ENCODE peak calls at places on chromosomes 7 and 10, in four cellular contexts. S, W, R and J are unnamed samples.

GRCh38 chr10:61846370-61847031 is 55.0 kb upstream of the ARID5B start:
- DNase-seq in S (no peak), W (no peak), R (no peak), J (no peak)

GRCh38 chr7:20229652-20230500 is 12.7 kb upstream of the MACC1 start:
- DNase-seq in S (peak), W (no peak), R (peak), J (peak)

GRCh38 chr7:110358028-110358427 is 732.9 kb upstream of the LRRN3 start:
- DNase-seq in S (peak), W (no peak), R (no peak), J (peak)

GRCh38 chr7:132464740-132465139 is 111.5 kb downstream of the PLXNA4 start:
- DNase-seq in S (no peak), W (no peak), R (no peak), J (no peak)

GRCh38 chr7:155884225-155885161 is 72.2 kb upstream of the SHH start:
- DNase-seq in S (no peak), W (no peak), R (no peak), J (no peak)

GRCh38 chr10:60985946-60986345 is 42.0 kb upstream of the RHOBTB1 start:
- DNase-seq in S (no peak), W (no peak), R (no peak), J (no peak)

GRCh38 chr10:94092848-94093247 is 99.1 kb downstream of the PLCE1 start:
- DNase-seq in S (no peak), W (no peak), R (no peak), J (peak)

GRCh38 chr7:34165927-34166550 is 260.7 kb downstream of the BMPER start:
- DNase-seq in S (peak), W (no peak), R (peak), J (peak)

GRCh38 chr10:114396455-114396854 is 7.8 kb downstream of the AFAP1L2 start:
- DNase-seq in S (no peak), W (no peak), R (no peak), J (no peak)

GRCh38 chr7:90155206-90155605 is 937 bp downstream of the STEAP1 start:
- DNase-seq in S (no peak), W (no peak), R (no peak), J (no peak)

GRCh38 chr7:158614695-158615094 is 27.1 kb upstream of the PTPRN2 start:
- DNase-seq in S (no peak), W (no peak), R (no peak), J (peak)

GRCh38 chr7:90816511-90817142 is 220.5 kb downstream of the CDK14 start:
- DNase-seq in S (peak), W (peak), R (no peak), J (peak)

GRCh38 chr10:11443468-11444147 is 167.8 kb downstream of the USP6NL start:
- DNase-seq in S (no peak), W (no peak), R (no peak), J (no peak)

GRCh38 chr10:71367279-71367678 is 29.4 kb upstream of the CDH23 start:
- DNase-seq in S (no peak), W (no peak), R (no peak), J (no peak)

GRCh38 chr7:101216001-101216859 is 1.2 kb downstream of the PLOD3 start:
- DNase-seq in S (no peak), W (no peak), R (peak), J (peak)

GRCh38 chr7:119620769-119621168 is 652.2 kb upstream of the KCND2 start:
- DNase-seq in S (no peak), W (no peak), R (no peak), J (no peak)

GRCh38 chr10:110641256-110641655 is 2.9 kb upstream of the RBM20 start:
- DNase-seq in S (peak), W (no peak), R (peak), J (peak)

GRCh38 chr10:133481086-133481643 is 27.4 kb downstream of the SCART1 start:
- DNase-seq in S (no peak), W (no peak), R (no peak), J (no peak)

GRCh38 chr10:31754803-31755624 is 173.6 kb downstream of the ARHGAP12 start:
- DNase-seq in S (peak), W (no peak), R (no peak), J (no peak)

GRCh38 chr7:45882465-45882810 is 5.8 kb upstream of the IGFBP1 start:
- DNase-seq in S (no peak), W (no peak), R (no peak), J (no peak)

GRCh38 chr10:43689618-43689954 is 40.9 kb upstream of the ZNF32 start:
- DNase-seq in S (peak), W (no peak), R (peak), J (no peak)
- TF ChIP-seq ELK1 in S (no peak), W (no peak), R (no peak), J (no peak)

GRCh38 chr10:87916515-87916914 is 53.1 kb downstream of the PTEN start:
- DNase-seq in S (no peak), W (no peak), R (peak), J (no peak)
- TF ChIP-seq ELK1 in S (no peak), W (no peak), R (no peak), J (no peak)

GRCh38 chr7:152052772-152053171 is 27.3 kb downstream of the GALNT11 start:
- DNase-seq in S (no peak), W (no peak), R (no peak), J (no peak)

GRCh38 chr7:152051968-152052367 is 26.5 kb downstream of the GALNT11 start:
- DNase-seq in S (no peak), W (no peak), R (no peak), J (no peak)

GRCh38 chr7:152048051-152048450 is 22.6 kb downstream of the GALNT11 start:
- DNase-seq in S (no peak), W (no peak), R (no peak), J (no peak)

GRCh38 chr7:152046531-152046930 is 21.1 kb downstream of the GALNT11 start:
- DNase-seq in S (no peak), W (no peak), R (no peak), J (no peak)

DNA sequence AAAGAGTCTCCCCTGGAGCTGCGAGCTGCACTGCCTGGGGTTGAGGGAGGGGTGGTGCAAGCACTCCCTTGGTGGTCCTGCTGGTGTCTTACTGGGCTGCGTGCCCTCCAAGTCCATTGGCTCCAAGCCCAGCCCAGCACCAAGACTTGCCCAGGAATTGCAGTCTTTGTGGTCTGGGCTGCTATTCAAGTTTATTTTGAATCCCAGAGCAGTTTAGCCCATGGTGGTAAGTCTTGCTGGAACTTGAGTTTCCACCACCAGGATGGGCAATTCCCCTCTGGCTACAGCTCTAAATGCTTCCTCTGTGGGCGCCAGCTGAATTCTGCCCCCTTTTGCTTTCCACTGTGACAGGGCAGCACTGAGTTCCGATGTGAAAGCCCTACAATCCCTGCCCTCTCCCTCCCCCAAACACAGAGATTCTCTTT is 25.1 kb downstream of the GALNT11 start:
- DNase-seq in S (no peak), W (no peak), R (no peak), J (peak)
- TF ChIP-seq ELK1 in S (no peak), W (no peak), R (no peak), J (no peak)

GRCh38 chr10:21969326-21970287 is 33.9 kb downstream of the DNAJC1 start:
- DNase-seq in S (no peak), W (no peak), R (no peak), J (peak)
- TF ChIP-seq ELK1 in S (no peak), W (no peak), R (no peak), J (no peak)

GRCh38 chr7:55237156-55237721 is 127.9 kb upstream of the LANCL2 start:
- DNase-seq in S (no peak), W (no peak), R (no peak), J (no peak)

GRCh38 chr7:55234408-55234807 is 130.7 kb upstream of the LANCL2 start:
- DNase-seq in S (no peak), W (no peak), R (no peak), J (no peak)

GRCh38 chr7:55236454-55236853 is 128.7 kb upstream of the LANCL2 start:
- DNase-seq in S (no peak), W (no peak), R (no peak), J (no peak)

GRCh38 chr7:55233001-55233400 is 132.1 kb upstream of the LANCL2 start:
- DNase-seq in S (no peak), W (no peak), R (no peak), J (no peak)

GRCh38 chr7:55235115-55235514 is 130.0 kb upstream of the LANCL2 start:
- DNase-seq in S (no peak), W (no peak), R (no peak), J (no peak)
- TF ChIP-seq ELK1 in S (no peak), W (no peak), R (no peak), J (no peak)

GRCh38 chr7:114212753-114213439 is 201.7 kb upstream of the FOXP2 start:
- DNase-seq in S (no peak), W (no peak), R (no peak), J (no peak)

GRCh38 chr7:114214454-114214853 is 200.2 kb upstream of the FOXP2 start:
- DNase-seq in S (no peak), W (no peak), R (no peak), J (no peak)

GRCh38 chr7:114206688-114207087 is 207.9 kb upstream of the FOXP2 start:
- DNase-seq in S (no peak), W (no peak), R (no peak), J (no peak)

DNA sequence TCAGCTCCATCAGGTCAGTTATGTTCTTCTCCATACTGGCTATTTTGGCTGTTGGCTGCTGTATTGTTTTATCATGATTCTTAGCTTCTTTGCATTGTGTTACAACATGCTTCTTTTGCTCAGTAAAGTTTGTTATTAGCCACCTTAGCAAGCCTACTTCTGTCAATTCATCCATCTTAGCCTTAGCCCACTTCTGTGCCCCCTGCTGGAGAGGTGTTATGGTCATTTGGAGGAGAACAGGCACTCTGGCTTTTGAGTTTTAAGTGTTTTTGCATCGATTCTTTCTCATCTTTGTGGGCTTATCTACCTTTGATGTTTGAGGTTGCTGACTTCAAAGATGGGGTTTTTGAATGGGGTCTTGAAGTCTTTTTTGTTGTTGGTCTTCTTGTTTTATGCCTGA is 204.6 kb upstream of the FOXP2 start:
- DNase-seq in S (no peak), W (no peak), R (no peak), J (no peak)
- TF ChIP-seq ELK1 in S (no peak), W (no peak), R (no peak), J (no peak)

DNA sequence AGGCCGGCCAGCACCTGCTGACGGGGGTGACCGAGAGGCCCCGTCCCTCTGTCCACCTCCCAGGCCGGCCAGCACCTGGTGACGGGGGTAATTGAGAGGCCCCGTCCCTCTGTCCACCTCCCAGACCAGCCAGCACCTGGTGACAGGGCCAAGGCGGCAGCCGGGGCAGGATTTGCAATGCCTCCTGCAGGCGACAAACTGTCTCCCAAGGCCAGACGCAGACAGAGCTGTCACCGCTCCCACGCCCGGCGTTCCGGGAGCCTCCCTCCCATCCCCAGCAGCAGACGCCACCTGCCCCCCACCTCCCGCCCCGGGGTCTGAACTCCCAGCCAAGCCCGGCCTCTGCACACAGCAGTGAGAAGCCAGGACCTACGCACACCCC is 94.9 kb upstream of the DIP2C start:
- DNase-seq in S (no peak), W (no peak), R (no peak), J (no peak)
- TF ChIP-seq ELK1 in S (no peak), W (no peak), R (no peak), J (no peak)

GRCh38 chr7:21960922-21961321 is 15.2 kb upstream of the CDCA7L start:
- DNase-seq in S (peak), W (no peak), R (no peak), J (peak)

GRCh38 chr7:21953766-21954165 is 8.1 kb upstream of the CDCA7L start:
- DNase-seq in S (no peak), W (no peak), R (no peak), J (peak)

GRCh38 chr7:21965318-21965717 is 19.6 kb upstream of the CDCA7L start:
- DNase-seq in S (no peak), W (no peak), R (no peak), J (no peak)

GRCh38 chr7:21962677-21963076 is 17.0 kb upstream of the CDCA7L start:
- DNase-seq in S (no peak), W (no peak), R (no peak), J (no peak)

GRCh38 chr7:21959387-21959776 is 13.7 kb upstream of the CDCA7L start:
- DNase-seq in S (no peak), W (no peak), R (no peak), J (no peak)
- TF ChIP-seq ELK1 in S (no peak), W (no peak), R (no peak), J (no peak)

GRCh38 chr7:23062452-23062851 is 43.1 kb upstream of the KLHL7 start:
- DNase-seq in S (peak), W (no peak), R (peak), J (peak)

GRCh38 chr7:23065974-23066373 is 39.6 kb upstream of the KLHL7 start:
- DNase-seq in S (no peak), W (no peak), R (no peak), J (peak)

GRCh38 chr7:23072043-23072442 is 33.5 kb upstream of the KLHL7 start:
- DNase-seq in S (peak), W (no peak), R (peak), J (peak)

GRCh38 chr7:23072916-23073315 is 32.7 kb upstream of the KLHL7 start:
- DNase-seq in S (no peak), W (no peak), R (peak), J (no peak)

DNA sequence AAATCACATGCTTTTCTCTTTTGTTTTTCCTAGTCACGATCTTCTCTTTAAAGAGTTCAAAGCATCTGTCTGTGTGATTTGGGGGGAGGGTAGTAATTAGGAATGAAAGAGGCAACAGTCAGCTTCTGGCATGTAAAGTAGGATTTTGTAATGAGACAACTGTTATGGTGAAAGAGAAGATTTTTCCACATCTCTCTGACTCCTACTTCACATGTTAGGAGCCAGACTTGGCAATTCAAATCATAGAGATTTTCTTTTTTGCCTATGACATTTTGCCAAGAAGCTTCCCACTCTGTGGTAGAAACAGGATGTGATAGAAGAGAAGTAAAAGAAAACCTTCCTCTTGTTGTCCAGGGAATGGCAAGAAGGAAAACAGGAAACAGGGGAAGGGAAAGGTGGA is 38.3 kb upstream of the KLHL7 start:
- DNase-seq in S (no peak), W (no peak), R (no peak), J (peak)
- TF ChIP-seq ELK1 in S (no peak), W (no peak), R (no peak), J (no peak)

DNA sequence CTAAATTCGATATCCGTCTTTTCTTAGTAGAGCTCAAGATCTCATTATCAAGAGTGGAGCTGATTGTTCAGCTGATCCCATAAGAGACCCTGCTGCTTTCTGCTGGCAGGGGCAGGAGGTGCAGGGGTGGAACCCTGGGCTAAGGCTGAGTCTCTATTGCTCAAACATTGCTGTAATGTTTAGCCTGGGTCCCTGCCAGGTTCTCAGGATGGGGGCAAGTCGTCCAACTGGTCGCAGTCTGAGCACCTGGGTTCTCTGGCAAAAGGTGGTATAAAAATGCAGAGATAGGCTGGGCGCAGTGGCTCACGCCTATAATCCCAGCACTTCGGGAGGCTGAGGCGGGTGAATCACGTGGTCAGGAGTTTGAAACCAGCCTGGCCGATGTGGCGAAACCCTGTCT is 62.0 kb upstream of the NRBF2 start:
- DNase-seq in S (no peak), W (no peak), R (no peak), J (no peak)
- TF ChIP-seq ELK1 in S (no peak), W (no peak), R (no peak), J (no peak)